ENCODE peak calls at places on chromosomes 13 and 19, in six cellular contexts. H is HCT116, X is left ventricle myocardium inferior, S is uterus, U is AG04450, I is bronchial epithelial cell. L is an unnamed sample.

GRCh38 chr13:77833331-77833863 is 85.2 kb downstream of the EDNRB start:
- DNase-seq in H (no peak), X (no peak), S (peak), U (peak), I (no peak), L (no peak)

GRCh38 chr13:35465345-35465744 is 11.1 kb downstream of the MAB21L1 start:
- DNase-seq in H (no peak), X (no peak), S (no peak), U (no peak), I (no peak), L (no peak)

GRCh38 chr19:46202872-46203860 is 26.4 kb upstream of the IGFL1 start:
- DNase-seq in H (no peak), X (no peak), S (no peak), U (no peak), I (no peak), L (no peak)

GRCh38 chr19:46474211-46474610 is 2.8 kb upstream of the PNMA8A start:
- DNase-seq in H (no peak), X (no peak), S (no peak), U (no peak), I (no peak), L (no peak)

GRCh38 chr13:98717891-98718290 is 34.6 kb downstream of the SLC15A1 start:
- DNase-seq in H (no peak), X (no peak), S (no peak), U (no peak), I (no peak), L (no peak)

GRCh38 chr13:99923877-99924582 is 47.5 kb downstream of the ZIC5 start:
- DNase-seq in H (no peak), X (no peak), S (no peak), U (no peak), I (no peak), L (no peak)

GRCh38 chr19:35006342-35006998 is 6.3 kb downstream of the GRAMD1A start:
- DNase-seq in H (no peak), X (no peak), S (no peak), U (no peak), I (peak), L (no peak)

GRCh38 chr19:48881741-48882657 is 9.8 kb downstream of the PPP1R15A start:
- DNase-seq in H (no peak), X (no peak), S (no peak), U (no peak), I (no peak), L (no peak)

GRCh38 chr13:50892162-50892944 is 17.2 kb upstream of the RNASEH2B start:
- DNase-seq in H (no peak), X (no peak), S (no peak), U (no peak), I (no peak), L (no peak)

GRCh38 chr19:722553-723101 is 13.9 kb downstream of the PALM start:
- DNase-seq in H (no peak), X (peak), S (peak), U (no peak), I (no peak), L (peak)

DNA sequence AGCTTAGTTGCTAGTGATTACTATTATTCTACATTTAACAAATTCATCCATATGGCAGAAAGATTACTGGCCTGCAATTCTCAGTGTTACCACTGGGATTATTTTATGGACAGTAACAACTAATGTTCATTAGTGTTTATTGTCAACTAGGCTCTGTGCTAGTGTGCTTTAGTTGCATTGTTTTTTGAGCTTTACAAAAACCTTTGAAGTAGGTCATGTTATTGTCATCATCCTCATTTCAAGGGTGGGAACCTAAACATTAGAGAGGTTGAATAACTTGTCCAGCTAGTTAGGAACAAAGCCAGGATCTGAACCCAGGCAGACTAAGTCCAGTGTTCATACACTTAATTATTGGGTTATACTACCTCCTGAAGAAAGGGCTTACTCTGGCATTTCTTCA is 27.8 kb upstream of the TDRD3 start:
- DNase-seq in H (no peak), X (no peak), S (no peak), U (no peak), I (peak), L (no peak)
- TF ChIP-seq CTCF in H (no peak), X (peak), S (no peak), U (peak), I (peak), L (peak)

GRCh38 chr13:40666058-40666904 is at the start of gene FOXO1:
- DNase-seq in H (peak), X (peak), S (peak), U (peak), I (peak), L (peak)

GRCh38 chr13:40670307-40670706 is 3.9 kb upstream of the FOXO1 start:
- DNase-seq in H (no peak), X (no peak), S (no peak), U (no peak), I (no peak), L (no peak)

GRCh38 chr13:40667622-40667978 is 1.2 kb upstream of the FOXO1 start:
- DNase-seq in H (no peak), X (no peak), S (peak), U (no peak), I (no peak), L (no peak)

GRCh38 chr13:40666905-40667621 is 622 bp upstream of the FOXO1 start:
- DNase-seq in H (no peak), X (peak), S (peak), U (no peak), I (no peak), L (peak)

GRCh38 chr13:40668335-40668734 is 1.9 kb upstream of the FOXO1 start:
- DNase-seq in H (no peak), X (peak), S (peak), U (no peak), I (no peak), L (peak)
- TF ChIP-seq CTCF in H (no peak), X (peak), S (peak), U (peak), I (peak), L (peak)

GRCh38 chr13:21061077-21061945 is at the start of gene LATS2:
- DNase-seq in H (peak), X (peak), S (peak), U (peak), I (peak), L (peak)
- TF ChIP-seq CTCF in H (no peak), X (peak), S (peak), U (peak), I (no peak), L (peak)

DNA sequence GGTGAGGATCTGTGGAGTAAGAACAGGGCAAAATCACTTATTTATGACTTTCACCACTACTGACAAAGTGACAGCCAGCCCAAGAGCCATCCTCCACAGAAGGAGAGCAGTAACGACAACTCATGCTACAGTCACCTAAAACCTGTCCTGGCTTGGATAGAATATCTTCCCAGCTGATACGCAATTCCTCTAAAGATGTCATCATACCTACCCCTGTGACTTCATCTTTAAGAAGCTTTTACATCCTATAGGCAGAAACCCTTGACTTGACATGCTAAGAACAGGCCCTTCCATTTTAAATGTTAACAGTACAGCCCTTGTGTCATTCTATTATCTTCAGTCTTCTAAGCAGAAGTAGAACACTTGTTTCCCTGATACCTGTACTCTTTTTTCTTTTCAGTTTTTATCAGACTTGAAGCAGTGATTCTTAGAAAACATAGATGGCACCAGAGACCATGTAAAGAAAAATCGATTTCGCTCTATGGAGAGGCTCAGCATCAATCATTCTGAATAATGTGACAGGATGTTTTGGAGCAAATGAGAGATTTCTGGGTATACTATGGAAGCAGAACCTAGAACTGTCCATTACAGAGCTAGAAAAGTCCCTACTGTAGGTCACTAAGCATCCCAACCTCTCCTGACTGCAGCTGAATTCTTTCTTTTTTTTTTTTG is 20.1 kb downstream of the STOML3 start:
- DNase-seq in H (no peak), X (no peak), S (no peak), U (no peak), I (peak), L (no peak)
- TF ChIP-seq CTCF in H (no peak), X (no peak), S (no peak), U (no peak), I (no peak), L (peak)